ENCODE peak calls at places on chromosomes 5 and 9, in nine cellular contexts. E is stimulated activated CD4-positive, alpha-beta T cell treated with anti-CD3 and anti-CD28 coated beads, Interleukin-1b, Interleukin-23, amount 100 ng/mL, for 48 hours; L is effector memory CD8-positive, alpha-beta T cell; P is skeletal muscle cell; Y is HEK293T; G is ovary; S is stimulated activated CD8-positive, alpha-beta memory T cell treated with anti-CD3 and anti-CD28 coated beads, Interleukin-4, amount 100 ng/mL, for 24 hours; N is right cardiac atrium; W is CD4-positive, CD25-positive, alpha-beta regulatory T cell. I is an unnamed sample.

GRCh38 chr5:98307811-98308210 is 465.7 kb upstream of the RGMB start:
- DNase-seq in Y (no peak), W (no peak), E (no peak), N (no peak), S (no peak), L (no peak), G (no peak), P (peak; percentile 69), I (no peak)

GRCh38 chr5:145743396-145744061 is 91.6 kb downstream of the PRELID2 start:
- DNase-seq in S (no peak), G (no peak), L (no peak), P (no peak), W (no peak), Y (no peak), E (no peak), N (peak; percentile 44), I (no peak)

GRCh38 chr5:179279347-179280094 is 65.7 kb downstream of the ADAMTS2 start:
- DNase-seq in L (no peak), W (no peak), E (no peak), N (peak; percentile 41), G (peak; percentile 21), S (no peak), P (no peak), Y (no peak), I (peak; percentile 14)

GRCh38 chr5:172658869-172659513 is 17.9 kb downstream of the NEURL1B start:
- DNase-seq in L (no peak), W (no peak), E (no peak), P (no peak), S (no peak), Y (no peak), N (peak; percentile 85), G (peak; percentile 55), I (peak; percentile 63)

GRCh38 chr5:64742821-64743220 is 25.7 kb downstream of the SREK1IP1 start:
- DNase-seq in E (no peak), N (no peak), G (no peak), L (no peak), S (no peak), W (no peak), Y (no peak), P (no peak), I (no peak)

GRCh38 chr5:77129386-77129785 is 42.3 kb upstream of the ZBED3 start:
- DNase-seq in N (peak; percentile 64), Y (peak; percentile 50), P (no peak), W (no peak), L (no peak), G (no peak), E (peak; percentile 12), S (no peak), I (no peak)

GRCh38 chr5:80370394-80370793 is 37.5 kb upstream of the ZFYVE16 start:
- DNase-seq in S (no peak), L (no peak), E (no peak), Y (no peak), W (no peak), P (no peak), N (no peak), G (no peak), I (no peak)

GRCh38 chr9:93488239-93488638 is 34.9 kb upstream of the FAM120AOS start:
- DNase-seq in E (no peak), P (no peak), G (no peak), N (no peak), Y (no peak), L (no peak), W (no peak), S (no peak), I (no peak)

GRCh38 chr5:92086059-92086811 is 703.1 kb upstream of the ARRDC3 start:
- DNase-seq in L (no peak), W (no peak), P (no peak), Y (no peak), S (no peak), G (no peak), E (no peak), N (no peak), I (no peak)

GRCh38 chr9:94586316-94586715 is 7.3 kb downstream of the FBP2 start:
- DNase-seq in L (no peak), N (no peak), Y (no peak), G (no peak), P (no peak), E (no peak), W (no peak), S (no peak), I (no peak)

GRCh38 chr5:44275329-44275728 is 113.9 kb downstream of the FGF10 start:
- DNase-seq in Y (no peak), W (no peak), L (no peak), P (no peak), N (no peak), S (no peak), E (no peak), G (no peak), I (no peak)

GRCh38 chr9:10059044-10059443 is 553.8 kb downstream of the PTPRD start:
- DNase-seq in P (peak; percentile 93), Y (no peak), G (no peak), L (no peak), N (no peak), E (no peak), W (no peak), S (no peak), I (no peak)

GRCh38 chr9:114291886-114292590 is 30.9 kb upstream of the ORM1 start:
- DNase-seq in Y (no peak), S (no peak), W (no peak), N (peak; percentile 36), E (no peak), L (no peak), G (peak; percentile 7), P (no peak), I (no peak)

GRCh38 chr9:31153250-31153840 is 1231.1 kb upstream of the ACO1 start:
- DNase-seq in W (no peak), N (no peak), P (peak; percentile 36), E (no peak), G (no peak), Y (no peak), S (no peak), L (no peak), I (no peak)

GRCh38 chr5:137220523-137220927 is 278.6 kb downstream of the SPOCK1 start:
- DNase-seq in L (no peak), S (no peak), E (no peak), G (no peak), Y (peak; percentile 61), W (no peak), N (no peak), P (peak; percentile 36), I (no peak)

GRCh38 chr9:38046669-38047300 is 22.2 kb downstream of the SHB start:
- DNase-seq in E (no peak), W (no peak), G (no peak), N (no peak), P (no peak), Y (no peak), L (no peak), S (no peak), I (no peak)

GRCh38 chr9:99340281-99340680 is 118.2 kb downstream of the SEC61B start:
- DNase-seq in W (no peak), E (no peak), G (no peak), S (no peak), L (no peak), N (no peak), Y (no peak), P (no peak), I (no peak)

GRCh38 chr5:142202282-142202681 is 93.7 kb downstream of the NDFIP1 start:
- DNase-seq in Y (no peak), L (no peak), N (no peak), E (no peak), P (peak; percentile 36), G (no peak), W (no peak), S (no peak), I (no peak)

GRCh38 chr9:128724744-128725211 is 851 bp upstream of the ZDHHC12 start:
- DNase-seq in P (no peak), S (peak; percentile 16), L (no peak), E (peak; percentile 55), G (peak; percentile 63), W (peak; percentile 36), N (peak; percentile 87), Y (peak; percentile 51), I (peak; percentile 82)

GRCh38 chr5:178765753-178766300 is 35.4 kb upstream of the ZNF354A start:
- DNase-seq in N (no peak), W (no peak), P (no peak), G (no peak), Y (no peak), S (no peak), L (no peak), E (no peak), I (no peak)

GRCh38 chr5:88092358-88092757 is 176.3 kb downstream of the TMEM161B start:
- DNase-seq in S (no peak), L (no peak), W (no peak), P (no peak), Y (no peak), N (no peak), G (no peak), E (no peak), I (no peak)

GRCh38 chr5:138664276-138664943 is 88.8 kb upstream of the CTNNA1 start:
- DNase-seq in L (no peak), E (no peak), P (no peak), N (no peak), G (no peak), Y (no peak), W (no peak), S (no peak), I (no peak)

GRCh38 chr9:96073531-96074284 is 198.2 kb downstream of the ERCC6L2 start:
- DNase-seq in L (no peak), P (no peak), Y (no peak), W (no peak), S (no peak), E (no peak), N (no peak), G (no peak), I (no peak)

GRCh38 chr5:158546080-158546479 is 553.6 kb downstream of the EBF1 start:
- DNase-seq in L (no peak), S (no peak), Y (no peak), G (no peak), E (no peak), N (no peak), P (no peak), W (no peak), I (no peak)